ENCODE peak calls at places on chromosomes 3 and 15, in six cellular contexts. E, I, Z, R, X and M are unnamed samples.

GRCh38 chr3:99394831-99395733 is 243.3 kb upstream of the COL8A1 start:
- DNase-seq in E (no peak), X (no peak), I (no peak), R (peak), Z (peak), M (no peak)

GRCh38 chr3:72892081-72892763 is 4.4 kb downstream of the GXYLT2 start:
- DNase-seq in X (no peak), I (no peak), E (no peak), R (peak), Z (peak), M (no peak)

GRCh38 chr3:153980252-153980590 is 141.0 kb upstream of the ARHGEF26 start:
- DNase-seq in Z (no peak), X (no peak), R (no peak), I (no peak), E (no peak), M (no peak)

GRCh38 chr3:132268956-132269355 is 48.3 kb upstream of the ACP3 start:
- DNase-seq in Z (no peak), R (peak), X (no peak), E (no peak), I (no peak), M (no peak)

GRCh38 chr3:172106037-172106559 is 66.7 kb downstream of the FNDC3B start:
- DNase-seq in Z (no peak), I (no peak), E (no peak), X (no peak), R (no peak), M (no peak)

GRCh38 chr15:76368135-76368588 is 31.6 kb downstream of the ISL2 start:
- DNase-seq in I (no peak), X (no peak), Z (no peak), E (no peak), R (no peak), M (no peak)

GRCh38 chr3:129592362-129593150 is 13.9 kb downstream of the PLXND1 start:
- DNase-seq in E (no peak), I (no peak), X (no peak), Z (no peak), R (no peak), M (no peak)

GRCh38 chr15:73352082-73352481 is 16.7 kb downstream of the HCN4 start:
- DNase-seq in Z (no peak), E (no peak), R (no peak), I (no peak), X (no peak), M (no peak)

GRCh38 chr15:58889363-58889762 is 44.1 kb downstream of the SLTM start:
- DNase-seq in X (no peak), E (no peak), Z (no peak), R (no peak), I (no peak), M (no peak)

GRCh38 chr3:15206662-15207576 is 873 bp downstream of the CAPN7 start:
- DNase-seq in I (peak), Z (no peak), X (no peak), R (peak), E (no peak), M (no peak)

GRCh38 chr3:29642393-29643033 is 361.6 kb downstream of the RBMS3 start:
- DNase-seq in E (no peak), R (peak), Z (peak), I (no peak), X (no peak), M (no peak)

GRCh38 chr15:99117563-99118257 is 12.8 kb downstream of the SYNM start:
- DNase-seq in X (no peak), R (no peak), E (no peak), I (no peak), Z (no peak), M (no peak)

GRCh38 chr3:114827495-114827894 is 319.6 kb downstream of the ZBTB20 start:
- DNase-seq in R (peak), X (no peak), I (no peak), Z (peak), E (no peak), M (no peak)

GRCh38 chr15:65374831-65375401 is 2.9 kb downstream of the IGDCC3 start:
- DNase-seq in R (peak), E (no peak), I (no peak), X (no peak), Z (no peak), M (no peak)

GRCh38 chr15:82081904-82082810 is 36.3 kb upstream of the MEX3B start:
- DNase-seq in R (peak), X (no peak), Z (peak), E (no peak), I (no peak), M (no peak)

GRCh38 chr15:37995461-37996347 is 61.3 kb downstream of the TMCO5A start:
- DNase-seq in R (peak), Z (peak), E (no peak), X (no peak), I (peak), M (no peak)

GRCh38 chr3:189269356-189269755 is 97.6 kb downstream of the TPRG1 start:
- DNase-seq in I (no peak), Z (peak), R (no peak), E (no peak), X (no peak), M (no peak)

GRCh38 chr15:31106495-31107300 is 5.2 kb upstream of the TRPM1 start:
- DNase-seq in E (peak), R (no peak), X (no peak), Z (no peak), I (peak), M (peak)

GRCh38 chr15:26391556-26392229 is 381.2 kb downstream of the GABRB3 start:
- DNase-seq in I (no peak), E (no peak), Z (no peak), R (no peak), X (no peak), M (peak)

GRCh38 chr3:13011369-13012227 is 61.6 kb downstream of the IQSEC1 start:
- DNase-seq in Z (no peak), X (peak), R (no peak), I (peak), E (peak), M (no peak)

GRCh38 chr3:41158947-41159346 is 40.4 kb upstream of the CTNNB1 start:
- DNase-seq in R (no peak), E (no peak), Z (no peak), I (no peak), X (no peak), M (no peak)

GRCh38 chr15:55526559-55527036 is 18.6 kb upstream of the DNAAF4 start:
- DNase-seq in I (peak), X (peak), Z (peak), R (peak), E (peak), M (no peak)

GRCh38 chr3:144104146-144104545 is 132.5 kb downstream of the DIPK2A start:
- DNase-seq in E (no peak), R (no peak), X (no peak), Z (no peak), I (no peak), M (no peak)

GRCh38 chr3:49283997-49284396 is 7.0 kb upstream of the C3orf62 start:
- DNase-seq in R (no peak), Z (no peak), E (no peak), I (no peak), X (no peak), M (no peak)